ENCODE peak calls at places on chromosomes 11 and 22, in five cellular contexts. M is NCI-H748 treated with DMSO at 0.1 percent for 48 hours; T is kidney; E is neural crest cell; W is effector CD4-positive, alpha-beta T cell. I is an unnamed sample.

GRCh38 chr11:117807482-117808272 is 10.7 kb upstream of the DSCAML1 start:
- DNase-seq in M (peak), T (peak), E (peak), W (peak), I (no peak)

GRCh38 chr11:134228625-134229024 is 4.2 kb downstream of the VPS26B start:
- DNase-seq in M (no peak), T (no peak), E (no peak), W (no peak), I (no peak)

GRCh38 chr22:24146791-24147353 is 34.4 kb upstream of the SUSD2 start:
- DNase-seq in M (no peak), T (no peak), E (no peak), W (no peak), I (peak)

GRCh38 chr11:83054904-83055380 is 16.8 kb downstream of the RAB30 start:
- DNase-seq in M (peak), T (no peak), E (no peak), W (no peak), I (peak)

GRCh38 chr11:19738124-19738523 is 25.5 kb downstream of the NAV2 start:
- DNase-seq in M (no peak), T (no peak), E (no peak), W (no peak), I (no peak)

GRCh38 chr22:24450600-24450999 is 23.2 kb downstream of the ADORA2A start:
- DNase-seq in M (peak), T (no peak), E (no peak), W (no peak), I (no peak)

GRCh38 chr22:33931406-33931805 is 11.1 kb upstream of the LARGE1 start:
- DNase-seq in M (no peak), T (no peak), E (no peak), W (no peak), I (no peak)

GRCh38 chr22:30591191-30591587 is 521 bp downstream of the PES1 start:
- DNase-seq in M (no peak), T (no peak), E (no peak), W (no peak), I (no peak)

GRCh38 chr22:37243402-37244113 is 511 bp downstream of the RAC2 start:
- DNase-seq in M (no peak), T (peak), E (no peak), W (no peak), I (no peak)

GRCh38 chr22:28345304-28345703 is 334.3 kb downstream of the TTC28 start:
- DNase-seq in M (no peak), T (no peak), E (no peak), W (no peak), I (no peak)

GRCh38 chr11:69868871-69869270 is 49.7 kb upstream of the FGF3 start:
- DNase-seq in M (no peak), T (peak), E (no peak), W (no peak), I (no peak)

GRCh38 chr11:59289356-59289755 is 69.3 kb upstream of the OR5AN1 start:
- DNase-seq in M (no peak), T (no peak), E (no peak), W (no peak), I (no peak)

GRCh38 chr11:62680825-62681240 is 2.0 kb upstream of the UBXN1 start:
- DNase-seq in M (no peak), T (no peak), E (no peak), W (no peak), I (peak)

GRCh38 chr11:87281496-87281895 is 243.8 kb downstream of the TMEM135 start:
- DNase-seq in M (no peak), T (no peak), E (no peak), W (no peak), I (no peak)

GRCh38 chr22:44965171-44965570 is 44.6 kb downstream of the PHF21B start:
- DNase-seq in M (no peak), T (no peak), E (no peak), W (no peak), I (no peak)

GRCh38 chr11:10452211-10452767 is 2.8 kb upstream of the AMPD3 start:
- DNase-seq in M (no peak), T (no peak), E (no peak), W (no peak), I (peak)

GRCh38 chr11:44332665-44333064 is 22.7 kb upstream of the ALX4 start:
- DNase-seq in M (no peak), T (no peak), E (no peak), W (no peak), I (no peak)

GRCh38 chr11:130068546-130068985 is 1.1 kb upstream of the APLP2 start:
- DNase-seq in M (no peak), T (no peak), E (no peak), W (no peak), I (no peak)

GRCh38 chr11:32006799-32007388 is 84.0 kb upstream of the RCN1 start:
- DNase-seq in M (peak), T (no peak), E (peak), W (no peak), I (peak)

GRCh38 chr11:22670803-22671202 is 4.4 kb downstream of the GAS2 start:
- DNase-seq in M (peak), T (no peak), E (no peak), W (no peak), I (no peak)

GRCh38 chr11:57514538-57515331 is 767 bp downstream of the SLC43A1 start:
- DNase-seq in M (peak), T (peak), E (peak), W (peak), I (no peak)

GRCh38 chr11:45803981-45804805 is 756 bp upstream of the SLC35C1 start:
- DNase-seq in M (peak), T (peak), E (peak), W (peak), I (peak)

I was measured in DMS153.